ENCODE peak calls at places on chromosome 4, in seven cellular contexts. M, K, U, W, S, R and I are unnamed samples.

GRCh38 chr4:170589597-170590191 is 499.9 kb upstream of the AADAT start:
- DNase-seq in M (no peak), K (no peak), U (no peak), W (no peak), S (peak), R (peak), I (no peak)

GRCh38 chr4:100042711-100043110 is 92.6 kb upstream of the H2AZ1 start:
- DNase-seq in M (no peak), K (no peak), U (no peak), W (no peak), S (no peak), R (no peak), I (no peak)

GRCh38 chr4:8242782-8243556 is 26.6 kb upstream of the HTRA3 start:
- DNase-seq in M (no peak), K (no peak), U (no peak), W (no peak), S (no peak), R (no peak), I (no peak)

GRCh38 chr4:124318292-124318691 is 394.2 kb downstream of the ANKRD50 start:
- DNase-seq in M (no peak), K (no peak), U (no peak), W (no peak), S (no peak), R (no peak), I (no peak)

GRCh38 chr4:121957266-121957665 is 5.4 kb upstream of the TRPC3 start:
- DNase-seq in M (no peak), K (peak), U (no peak), W (no peak), S (no peak), R (no peak), I (no peak)

GRCh38 chr4:162229670-162230069 is 65.9 kb upstream of the FSTL5 start:
- DNase-seq in M (no peak), K (no peak), U (no peak), W (no peak), S (no peak), R (peak), I (no peak)

GRCh38 chr4:153465583-153465921 is 608 bp upstream of the TMEM131L start:
- DNase-seq in M (peak), K (peak), U (no peak), W (peak), S (peak), R (peak), I (no peak)

GRCh38 chr4:164572877-164573279 is 181.1 kb upstream of the SMIM31 start:
- DNase-seq in M (no peak), K (no peak), U (no peak), W (no peak), S (peak), R (peak), I (no peak)

GRCh38 chr4:108547682-108548081 is 72.7 kb upstream of the RPL34 start:
- DNase-seq in M (no peak), K (no peak), U (no peak), W (no peak), S (no peak), R (no peak), I (no peak)

GRCh38 chr4:38144029-38144428 is 183.8 kb downstream of the PTTG2 start:
- DNase-seq in M (no peak), K (no peak), U (no peak), W (no peak), S (no peak), R (no peak), I (no peak)

GRCh38 chr4:188246488-188246887 is 107.2 kb downstream of the TRIML1 start:
- DNase-seq in M (no peak), K (no peak), U (no peak), W (no peak), S (peak), R (no peak), I (no peak)

GRCh38 chr4:141047228-141047884 is 85.9 kb downstream of the RNF150 start:
- DNase-seq in M (no peak), K (no peak), U (no peak), W (no peak), S (peak), R (no peak), I (no peak)

GRCh38 chr4:3369781-3370660 is 71.7 kb upstream of the HGFAC start:
- DNase-seq in M (no peak), K (no peak), U (no peak), W (peak), S (peak), R (peak), I (no peak)

GRCh38 chr4:147760176-147760575 is 28.3 kb downstream of the ARHGAP10 start:
- DNase-seq in M (no peak), K (no peak), U (peak), W (no peak), S (no peak), R (no peak), I (no peak)

GRCh38 chr4:5217411-5217810 is 166.1 kb downstream of the STK32B start:
- DNase-seq in M (no peak), K (no peak), U (no peak), W (no peak), S (no peak), R (no peak), I (no peak)

GRCh38 chr4:41587286-41587685 is 49.3 kb downstream of the LIMCH1 start:
- DNase-seq in M (no peak), K (no peak), U (no peak), W (no peak), S (no peak), R (no peak), I (no peak)

GRCh38 chr4:170011921-170012628 is 14.1 kb downstream of the MFAP3L start:
- DNase-seq in M (no peak), K (no peak), U (no peak), W (no peak), S (no peak), R (no peak), I (no peak)

GRCh38 chr4:8402181-8402597 is 38.3 kb downstream of the ACOX3 start:
- DNase-seq in M (no peak), K (no peak), U (no peak), W (peak), S (no peak), R (no peak), I (no peak)

GRCh38 chr4:80125252-80126177 is 52.5 kb upstream of the ANTXR2 start:
- DNase-seq in M (peak), K (peak), U (no peak), W (no peak), S (peak), R (peak), I (no peak)

GRCh38 chr4:159428975-159429692 is 326.3 kb downstream of the RAPGEF2 start:
- DNase-seq in M (no peak), K (no peak), U (no peak), W (no peak), S (no peak), R (no peak), I (no peak)

GRCh38 chr4:34323549-34324325 is 1920.6 kb downstream of the ARAP2 start:
- DNase-seq in M (no peak), K (no peak), U (no peak), W (no peak), S (peak), R (no peak), I (no peak)

GRCh38 chr4:6668391-6668790 is 25.3 kb upstream of the S100P start:
- DNase-seq in M (no peak), K (no peak), U (no peak), W (no peak), S (peak), R (peak), I (no peak)

GRCh38 chr4:127425911-127426310 is 206.8 kb upstream of the INTU start:
- DNase-seq in M (no peak), K (no peak), U (no peak), W (no peak), S (no peak), R (no peak), I (no peak)

GRCh38 chr4:77232653-77233052 is 75.6 kb downstream of the CCNG2 start:
- DNase-seq in M (no peak), K (no peak), U (no peak), W (no peak), S (peak), R (peak), I (no peak)